ENCODE peak calls at places on chromosomes 1 and 21, in five cellular contexts. S, Q, Z, W and X are unnamed samples.

GRCh38 chr1:93701619-93702018 is 20.0 kb upstream of the BCAR3 start:
- DNase-seq in Z (peak; percentile 100), W (no peak), Q (peak; percentile 87), S (no peak), X (no peak)

GRCh38 chr1:33943978-33944377 is 80.1 kb downstream of the HMGB4 start:
- DNase-seq in W (no peak), S (no peak), Z (peak; percentile 21), Q (peak; percentile 56), X (no peak)

GRCh38 chr1:23167353-23168078 is 1.1 kb downstream of the LUZP1 start:
- DNase-seq in W (peak; percentile 9), Z (peak; percentile 64), S (peak; percentile 49), Q (no peak), X (no peak)

GRCh38 chr21:36927718-36928117 is 38.8 kb downstream of the HLCS start:
- DNase-seq in Q (peak; percentile 86), W (peak; percentile 70), Z (peak; percentile 84), S (peak; percentile 88), X (peak; percentile 86)

GRCh38 chr1:108561731-108562326 is 1.9 kb downstream of the EEIG2 start:
- DNase-seq in S (peak; percentile 89), Z (peak; percentile 58), W (no peak), Q (no peak), X (no peak)

GRCh38 chr1:199463521-199464127 is 563.9 kb upstream of the NR5A2 start:
- DNase-seq in W (no peak), S (peak; percentile 82), Z (peak; percentile 75), Q (peak; percentile 2), X (no peak)

GRCh38 chr1:8339203-8339600 is 21.3 kb downstream of the SLC45A1 start:
- DNase-seq in S (no peak), W (no peak), Z (no peak), Q (no peak), X (no peak)

GRCh38 chr1:12014141-12014981 is 4.9 kb upstream of the MIIP start:
- DNase-seq in Q (no peak), W (no peak), S (peak; percentile 52), Z (peak; percentile 86), X (no peak)

GRCh38 chr1:228546541-228547463 is 59.6 kb downstream of the RNF187 start:
- DNase-seq in Z (no peak), S (no peak), W (no peak), Q (no peak), X (no peak)

GRCh38 chr1:244294825-244295224 is 156.9 kb downstream of the ADSS2 start:
- DNase-seq in S (no peak), W (no peak), Z (no peak), Q (no peak), X (no peak)

GRCh38 chr1:212628056-212628455 is 19.5 kb downstream of the ATF3 start:
- DNase-seq in S (no peak), W (no peak), Q (no peak), Z (no peak), X (no peak)

GRCh38 chr1:65148548-65149390 is 766 bp downstream of the AK4 start:
- DNase-seq in W (no peak), S (peak; percentile 75), Z (peak; percentile 58), Q (no peak), X (no peak)

GRCh38 chr1:70486676-70487470 is 75.8 kb downstream of the CTH start:
- DNase-seq in Z (peak; percentile 84), Q (no peak), S (no peak), W (no peak), X (no peak)

GRCh38 chr1:12591267-12591938 is 26.6 kb downstream of the DHRS3 start:
- DNase-seq in S (no peak), Q (no peak), W (no peak), Z (no peak), X (no peak)

GRCh38 chr1:245874942-245875580 is 632.0 kb downstream of the SMYD3 start:
- DNase-seq in S (peak; percentile 63), Z (peak; percentile 93), Q (peak; percentile 79), W (no peak), X (no peak)

GRCh38 chr1:218886472-218886871 is 287.2 kb upstream of the LYPLAL1 start:
- DNase-seq in W (peak; percentile 72), S (no peak), Z (peak; percentile 20), Q (no peak), X (peak; percentile 22)

GRCh38 chr1:24390924-24391782 is 22.4 kb downstream of the STPG1 start:
- DNase-seq in W (peak; percentile 77), S (peak; percentile 87), Z (peak; percentile 84), Q (peak; percentile 78), X (peak; percentile 82)

GRCh38 chr1:26827205-26827604 is 717 bp downstream of the ZDHHC18 start:
- DNase-seq in Q (no peak), S (no peak), Z (no peak), W (no peak), X (no peak)